ENCODE peak calls at places on chromosome 17, in five cellular contexts. T is trophoblast cell, W is neuronal stem cell, G is mesenchymal stem cell, R is H1. E is an unnamed sample.

GRCh38 chr17:4978720-4979119 is 8.8 kb downstream of the CAMTA2 start:
- DNase-seq in W (no peak), G (no peak), R (no peak), T (peak; percentile 3), E (no peak)

GRCh38 chr17:3512512-3513171 is 36.8 kb downstream of the ASPA start:
- DNase-seq in G (no peak), R (no peak), T (peak; percentile 94), W (peak; percentile 53), E (no peak)

GRCh38 chr17:68455756-68456528 is 1.4 kb downstream of the WIPI1 start:
- DNase-seq in R (no peak), G (peak; percentile 82), T (peak; percentile 95), W (no peak), E (no peak)

GRCh38 chr17:74639704-74640142 is 16.2 kb upstream of the CD300E start:
- DNase-seq in W (no peak), R (no peak), T (peak; percentile 18), G (no peak), E (no peak)

GRCh38 chr17:79126139-79126538 is 51.5 kb downstream of the ENGASE start:
- DNase-seq in W (no peak), R (no peak), G (no peak), T (no peak), E (peak; percentile 62)

GRCh38 chr17:5678171-5678570 is 93.9 kb upstream of the NLRP1 start:
- DNase-seq in T (no peak), R (no peak), W (no peak), G (no peak), E (no peak)

GRCh38 chr17:51298508-51299371 is 38.4 kb downstream of the UTP18 start:
- DNase-seq in R (no peak), W (peak; percentile 33), G (peak; percentile 48), T (peak; percentile 71), E (peak; percentile 43)

GRCh38 chr17:14756469-14756868 is 455.6 kb downstream of the HS3ST3B1 start:
- DNase-seq in W (no peak), G (no peak), T (no peak), R (no peak), E (no peak)

GRCh38 chr17:69228576-69228975 is at the start of gene ABCA10:
- DNase-seq in W (no peak), R (no peak), T (no peak), G (peak; percentile 9), E (no peak)

GRCh38 chr17:794876-795275 is 12.7 kb downstream of the MRM3 start:
- DNase-seq in W (peak; percentile 70), G (peak; percentile 70), T (peak; percentile 64), R (no peak), E (peak; percentile 87)

GRCh38 chr17:1022278-1023024 is 25.5 kb downstream of the TIMM22 start:
- DNase-seq in G (no peak), T (no peak), W (no peak), R (no peak), E (no peak)

GRCh38 chr17:27793168-27793905 is 7.0 kb downstream of the NOS2 start:
- DNase-seq in T (peak; percentile 53), W (peak; percentile 44), R (no peak), G (no peak), E (peak; percentile 52)

GRCh38 chr17:78828470-78829185 is 12.0 kb downstream of the USP36 start:
- DNase-seq in W (no peak), R (no peak), T (peak; percentile 33), G (peak; percentile 60), E (peak; percentile 63)

GRCh38 chr17:63250830-63251229 is 195.3 kb downstream of the CYB561 start:
- DNase-seq in W (no peak), T (no peak), G (no peak), R (no peak), E (no peak)

GRCh38 chr17:37299257-37299985 is 76.4 kb upstream of the C17orf78 start:
- DNase-seq in R (no peak), W (peak; percentile 42), T (no peak), G (peak; percentile 35), E (no peak)

GRCh38 chr17:6241996-6242395 is 171.8 kb downstream of the WSCD1 start:
- DNase-seq in W (no peak), R (no peak), G (no peak), T (no peak), E (peak; percentile 29)

GRCh38 chr17:14340968-14341412 is 40.1 kb downstream of the HS3ST3B1 start:
- DNase-seq in R (no peak), G (peak; percentile 66), W (no peak), T (no peak), E (no peak)

GRCh38 chr17:68981288-68981687 is 26.1 kb upstream of the ABCA8 start:
- DNase-seq in G (peak; percentile 94), R (no peak), W (no peak), T (peak; percentile 2), E (no peak)

GRCh38 chr17:21233581-21234337 is 19.5 kb downstream of the NATD1 start:
- DNase-seq in T (no peak), R (no peak), G (no peak), W (no peak), E (no peak)

GRCh38 chr17:68491864-68492263 is 20.4 kb upstream of the PRKAR1A start:
- DNase-seq in T (no peak), R (no peak), G (no peak), W (no peak), E (no peak)

GRCh38 chr17:50304781-50305404 is 30.6 kb downstream of the TMEM92 start:
- DNase-seq in W (peak; percentile 12), G (peak; percentile 50), R (no peak), T (no peak), E (no peak)

GRCh38 chr17:11459780-11460426 is 138.4 kb upstream of the DNAH9 start:
- DNase-seq in W (no peak), T (no peak), R (no peak), G (no peak), E (no peak)

GRCh38 chr17:11454096-11454495 is 144.2 kb upstream of the DNAH9 start:
- DNase-seq in R (no peak), G (no peak), W (no peak), T (no peak), E (no peak)
- H2BK12ac ChIP-seq in R (no peak overlapping the region), G (no peak overlapping the region), W (no peak overlapping the region), T (no peak overlapping the region), E (no peak overlapping the region)

GRCh38 chr17:80829166-80829813 is 162.4 kb upstream of the CHMP6 start:
- DNase-seq in W (no peak), G (no peak), R (no peak), T (no peak), E (no peak)

GRCh38 chr17:80830020-80830780 is 161.4 kb upstream of the CHMP6 start:
- DNase-seq in W (no peak), R (no peak), T (no peak), G (no peak), E (no peak)

GRCh38 chr17:80832266-80832676 is 159.4 kb upstream of the CHMP6 start:
- DNase-seq in G (peak; percentile 79), T (peak; percentile 4), W (no peak), R (no peak), E (peak; percentile 87)

GRCh38 chr17:80832888-80833583 is 158.6 kb upstream of the CHMP6 start:
- DNase-seq in G (peak; percentile 99), R (peak; percentile 84), T (peak; percentile 90), W (peak; percentile 86), E (peak; percentile 99)

GRCh38 chr17:80831481-80831880 is 160.2 kb upstream of the CHMP6 start:
- DNase-seq in T (no peak), R (no peak), W (no peak), G (no peak), E (no peak)
- H2BK12ac ChIP-seq in T (no peak overlapping the region), R (peak overlapping the region; percentile 89), W (no peak overlapping the region), G (no peak overlapping the region), E (no peak overlapping the region)

GRCh38 chr17:82226170-82226808 is 2.6 kb upstream of the SLC16A3 start:
- DNase-seq in G (no peak), R (no peak), W (no peak), T (no peak), E (no peak)
- H2BK12ac ChIP-seq in G (peak overlapping the region; percentile 67), R (no peak overlapping the region), W (peak overlapping the region; percentile 73), T (no peak overlapping the region), E (no peak overlapping the region)

GRCh38 chr17:17561408-17562144 is 29.9 kb downstream of the PEMT start:
- DNase-seq in G (no peak), T (no peak), W (no peak), R (no peak), E (no peak)
- H2BK12ac ChIP-seq in G (no peak overlapping the region), T (no peak overlapping the region), W (peak overlapping the region; percentile 63), R (peak overlapping the region; percentile 23), E (no peak overlapping the region)

GRCh38 chr17:45313927-45314760 is 2.7 kb downstream of the MAP3K14 start:
- DNase-seq in G (no peak), R (no peak), T (no peak), W (no peak), E (no peak)
- H2BK12ac ChIP-seq in G (no peak overlapping the region), R (no peak overlapping the region), T (no peak overlapping the region), W (no peak overlapping the region), E (no peak overlapping the region)

E was measured in H9.